ENCODE peak calls at places on chromosomes 13 and 19, in seven cellular contexts. P, N, A, F, E, H and M are unnamed samples.

GRCh38 chr13:112894673-112895481 is 74.1 kb upstream of the MCF2L start:
- DNase-seq in P (no peak), N (no peak), A (peak), F (no peak), E (no peak), H (peak), M (peak)

GRCh38 chr13:112366907-112367646 is 9.1 kb upstream of the SPACA7 start:
- DNase-seq in P (no peak), N (no peak), A (no peak), F (no peak), E (no peak), H (no peak), M (no peak)

GRCh38 chr19:16328824-16329482 is 4.3 kb downstream of the KLF2 start:
- DNase-seq in P (peak), N (peak), A (no peak), F (no peak), E (peak), H (no peak), M (no peak)

GRCh38 chr19:55594996-55595530 is 4.3 kb downstream of the FIZ1 start:
- DNase-seq in P (no peak), N (no peak), A (no peak), F (no peak), E (no peak), H (no peak), M (no peak)

GRCh38 chr13:109160887-109161669 is 531.7 kb downstream of the MYO16 start:
- DNase-seq in P (no peak), N (no peak), A (no peak), F (no peak), E (no peak), H (no peak), M (no peak)

GRCh38 chr13:51249254-51249653 is 27.1 kb downstream of the FAM124A start:
- DNase-seq in P (no peak), N (no peak), A (peak), F (no peak), E (no peak), H (no peak), M (no peak)

GRCh38 chr13:113607477-113608245 is 23.1 kb downstream of the TFDP1 start:
- DNase-seq in P (no peak), N (no peak), A (no peak), F (no peak), E (no peak), H (no peak), M (no peak)

GRCh38 chr19:15128162-15128770 is 21.1 kb downstream of the SYDE1 start:
- DNase-seq in P (no peak), N (no peak), A (no peak), F (no peak), E (no peak), H (no peak), M (no peak)

GRCh38 chr13:40539954-40540706 is 126.3 kb downstream of the FOXO1 start:
- DNase-seq in P (no peak), N (no peak), A (peak), F (no peak), E (no peak), H (peak), M (peak)

GRCh38 chr13:22848539-22849052 is 332.2 kb upstream of the SGCG start:
- DNase-seq in P (no peak), N (no peak), A (peak), F (no peak), E (no peak), H (peak), M (peak)

GRCh38 chr19:3097442-3097871 is 3.3 kb downstream of the GNA11 start:
- DNase-seq in P (no peak), N (no peak), A (no peak), F (no peak), E (no peak), H (no peak), M (no peak)

GRCh38 chr13:95191821-95192220 is 109.4 kb downstream of the ABCC4 start:
- DNase-seq in P (peak), N (peak), A (peak), F (peak), E (peak), H (peak), M (peak)

GRCh38 chr19:17421942-17422341 is 2.1 kb downstream of the MVB12A start:
- DNase-seq in P (no peak), N (no peak), A (no peak), F (no peak), E (no peak), H (no peak), M (no peak)